ENCODE peak calls at places on chromosomes 3 and 15, in eight cellular contexts. H is suprapubic skin, J is Panc1, R is psoas muscle, O is colonic mucosa, X is thyroid gland, V is SJCRH30, M is thoracic aorta. E is an unnamed sample. For H3K27me3, the result is how much of the 10 kb centered on the place peaks cover.

GRCh38 chr3:45509768-45510129 is 84.8 kb upstream of the LIMD1 start:
- DNase-seq in V (no peak), M (no peak), R (no peak), X (no peak), J (no peak), O (no peak), H (no peak), E (no peak)

GRCh38 chr3:31699309-31699953 is 166.7 kb downstream of the STT3B start:
- DNase-seq in H (no peak), O (no peak), R (no peak), J (no peak), V (no peak), M (no peak), X (no peak), E (no peak)

GRCh38 chr15:85545185-85545584 is 164.8 kb downstream of the AKAP13 start:
- DNase-seq in R (no peak), X (no peak), V (no peak), J (no peak), O (no peak), H (no peak), M (no peak), E (no peak)

GRCh38 chr3:141763088-141763750 is at the start of gene GRK7:
- DNase-seq in X (no peak), R (no peak), J (no peak), V (no peak), H (no peak), M (no peak), O (no peak), E (no peak)

GRCh38 chr15:65095747-65096104 is 19.2 kb downstream of the KBTBD13 start:
- DNase-seq in J (no peak), H (no peak), X (no peak), R (no peak), M (no peak), V (no peak), O (no peak), E (no peak)

GRCh38 chr15:101437209-101437608 is 52.3 kb downstream of the PCSK6 start:
- DNase-seq in M (no peak), V (no peak), R (no peak), O (no peak), H (no peak), X (no peak), J (no peak), E (no peak)

GRCh38 chr3:63960048-63960711 is 48.0 kb upstream of the SCAANT1 start:
- DNase-seq in V (peak), J (peak), R (no peak), X (no peak), H (no peak), M (no peak), O (peak), E (no peak)

GRCh38 chr3:61299981-61300380 is 48.7 kb upstream of the FHIT start:
- DNase-seq in M (no peak), H (no peak), O (no peak), J (no peak), X (no peak), V (no peak), R (no peak), E (no peak)

GRCh38 chr15:101583284-101583683 is 68.9 kb downstream of the TM2D3 start:
- DNase-seq in O (no peak), X (no peak), M (no peak), V (no peak), R (no peak), H (no peak), J (no peak), E (no peak)

DNA sequence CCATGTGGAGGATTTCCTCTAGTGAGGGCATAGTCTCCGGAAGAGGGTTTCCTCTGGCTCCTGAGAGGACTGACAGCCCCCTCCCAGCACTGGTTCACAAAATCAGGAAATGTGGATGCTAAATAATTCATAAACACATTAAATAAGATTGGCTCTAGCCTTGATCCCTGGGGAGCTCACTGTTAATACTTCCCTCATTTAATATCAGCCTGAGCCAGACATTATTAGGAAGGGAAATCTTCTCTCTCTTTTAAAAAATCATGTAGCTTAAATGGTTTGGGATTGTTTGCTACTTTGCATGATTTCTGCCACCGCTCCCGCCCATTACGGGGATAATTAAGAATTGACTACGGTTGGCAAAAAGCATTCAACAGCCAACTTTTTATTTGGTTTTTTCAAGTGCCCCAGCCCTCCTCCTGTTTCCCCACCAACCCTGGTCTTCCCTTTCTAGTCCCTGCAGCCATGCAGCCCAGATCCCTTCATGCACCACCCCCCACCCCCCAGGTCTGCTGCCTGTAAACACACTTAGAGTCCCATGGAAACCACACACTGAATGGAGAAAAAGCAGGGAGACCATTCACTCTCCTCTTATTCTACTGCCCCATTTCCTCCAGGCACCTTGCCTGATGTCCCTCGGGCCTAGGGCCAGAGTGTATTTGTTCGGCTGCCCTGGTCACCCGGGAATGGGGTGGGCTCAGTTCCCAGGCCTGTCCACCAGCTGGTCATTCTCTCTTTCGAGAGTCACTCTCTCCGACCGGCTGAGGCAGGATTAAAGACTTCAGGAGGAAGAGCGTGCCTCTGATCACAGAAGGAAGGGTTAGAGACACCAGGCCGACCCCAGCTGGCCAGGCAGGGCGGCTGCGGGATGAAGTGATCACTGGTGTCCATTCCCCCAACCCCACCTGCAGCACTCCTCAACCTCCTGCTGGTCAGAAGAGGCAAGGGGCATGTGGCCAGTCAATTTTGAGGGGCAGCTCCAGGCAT is 45.1 kb downstream of the SEMA5B start:
- DNase-seq in O (peak), J (no peak), R (no peak), V (no peak), H (no peak), M (no peak), X (no peak), E (peak)
- H3K27me3 ChIP-seq in O (under half), J (under half), R (under half), V (under half), H (under half), M (under half), X (under half), E (under half)

DNA sequence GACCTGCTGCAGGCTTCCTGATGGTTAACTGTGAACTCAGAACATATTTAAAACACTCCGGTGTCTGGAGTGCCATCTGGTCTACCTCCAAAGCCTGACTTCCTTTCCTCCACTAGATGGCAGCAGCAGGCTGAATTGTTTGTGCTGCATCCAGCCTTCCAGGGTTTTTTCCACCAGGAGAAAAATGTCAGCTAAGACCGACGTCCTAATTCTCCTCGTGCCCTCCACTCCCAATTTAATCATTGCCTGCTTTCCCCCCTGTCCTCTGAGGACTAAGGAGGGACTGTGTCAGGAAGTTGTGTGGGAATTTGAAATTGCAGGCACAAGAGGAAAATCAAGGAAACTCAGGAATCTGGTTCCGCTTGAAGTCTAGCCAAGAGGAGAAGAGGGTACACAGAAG is 165.2 kb upstream of the UMPS start:
- DNase-seq in M (no peak), X (peak), O (peak), H (no peak), V (peak), J (peak), R (peak), E (peak)
- H3K27me3 ChIP-seq in M (under half), X (under half), O (under half), H (under half), V (under half), J (under half), R (under half), E (under half)

GRCh38 chr15:96349034-96349932 is 18.8 kb downstream of the NR2F2 start:
- DNase-seq in V (no peak), O (no peak), R (no peak), X (no peak), M (no peak), H (no peak), J (no peak), E (no peak)
- H3K27me3 ChIP-seq in V (under half), O (under half), R (under half), X (under half), M (under half), H (under half), J (under half), E (half or more)

DNA sequence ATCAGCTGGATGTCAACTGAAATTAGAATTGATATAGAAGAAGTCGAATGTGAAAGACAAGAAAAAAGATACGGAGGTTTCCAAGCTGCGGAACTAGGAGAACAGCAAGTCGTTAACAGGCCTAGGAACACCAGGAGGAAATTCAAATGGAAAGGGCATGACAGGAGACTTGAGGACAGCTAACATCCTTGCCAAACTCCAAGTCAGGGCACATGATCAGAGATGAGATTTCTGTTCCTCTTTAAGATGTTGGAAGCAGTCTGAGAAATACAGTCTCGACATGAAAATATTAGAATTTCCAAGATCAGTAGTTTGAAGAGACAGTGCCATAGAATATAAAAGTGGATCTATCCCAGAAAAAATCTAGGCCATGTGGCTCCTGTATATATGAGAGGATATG is 5.0 kb downstream of the MYO5A start:
- DNase-seq in J (no peak), O (no peak), M (no peak), H (no peak), V (no peak), X (no peak), R (no peak), E (no peak)
- H3K27me3 ChIP-seq in J (under half), O (under half), M (under half), H (under half), V (under half), X (under half), R (under half), E (under half)

GRCh38 chr15:70439880-70440279 is 323.5 kb downstream of the UACA start:
- DNase-seq in O (no peak), M (no peak), R (no peak), H (no peak), X (no peak), J (no peak), V (no peak), E (no peak)

GRCh38 chr15:70437882-70438331 is 325.5 kb downstream of the UACA start:
- DNase-seq in M (no peak), V (peak), X (no peak), R (no peak), H (no peak), J (no peak), O (no peak), E (peak)

GRCh38 chr15:70437089-70437488 is 326.3 kb downstream of the UACA start:
- DNase-seq in J (no peak), H (no peak), M (no peak), R (no peak), V (no peak), O (peak), X (no peak), E (no peak)

GRCh38 chr15:70439304-70439877 is 324.0 kb downstream of the UACA start:
- DNase-seq in R (no peak), V (no peak), M (no peak), H (no peak), O (no peak), J (no peak), X (no peak), E (peak)

GRCh38 chr15:70438776-70439175 is 324.6 kb downstream of the UACA start:
- DNase-seq in X (no peak), R (peak), V (no peak), O (no peak), M (no peak), H (no peak), J (no peak), E (no peak)
- H3K27me3 ChIP-seq in X (under half), R (under half), V (under half), O (under half), M (under half), H (under half), J (under half), E (under half)